ENCODE peak calls at places on chromosomes 1 and 21, in six cellular contexts. N is GM06990, Y is ELR, K is DMS 273 treated with DMSO at 0.1 percent for 48 hours, X is stomach, R is GDM1. M is an unnamed sample.

GRCh38 chr1:51215169-51215568 is 20.9 kb upstream of the RNF11 start:
- DNase-seq in N (no peak), R (no peak), K (no peak), X (no peak), Y (peak), M (peak)

GRCh38 chr1:217924924-217925323 is 293.8 kb downstream of the SPATA17 start:
- DNase-seq in N (no peak), Y (no peak), K (no peak), X (no peak), R (no peak), M (no peak)

GRCh38 chr1:1125945-1126344 is 10.1 kb upstream of the C1orf159 start:
- DNase-seq in X (no peak), K (no peak), Y (no peak), N (no peak), R (no peak), M (no peak)

GRCh38 chr1:210726621-210727020 is 397.9 kb downstream of the HHAT start:
- DNase-seq in N (no peak), K (no peak), R (no peak), X (no peak), Y (peak), M (peak)

GRCh38 chr1:200875416-200875815 is 2.6 kb downstream of the GPR25 start:
- DNase-seq in Y (no peak), K (no peak), X (no peak), N (no peak), R (no peak), M (no peak)

GRCh38 chr1:65182658-65183268 is 34.8 kb downstream of the AK4 start:
- DNase-seq in Y (no peak), N (no peak), X (no peak), K (no peak), R (no peak), M (no peak)

GRCh38 chr1:64686828-64687724 is 57.8 kb upstream of the RAVER2 start:
- DNase-seq in X (peak), K (peak), R (peak), N (no peak), Y (peak), M (peak)

GRCh38 chr1:30697977-30698376 is 25.4 kb downstream of the MATN1 start:
- DNase-seq in Y (peak), K (no peak), X (no peak), R (no peak), N (no peak), M (peak)

GRCh38 chr1:23554481-23555224 is 4.6 kb downstream of the ID3 start:
- DNase-seq in R (peak), Y (peak), X (peak), K (peak), N (peak), M (peak)

GRCh38 chr1:111406325-111406768 is 21.2 kb downstream of the OVGP1 start:
- DNase-seq in Y (no peak), N (peak), X (peak), K (no peak), R (no peak), M (peak)

GRCh38 chr1:6805004-6805416 is 19.8 kb downstream of the CAMTA1 start:
- DNase-seq in X (no peak), Y (peak), K (no peak), R (no peak), N (peak), M (no peak)

GRCh38 chr1:178784131-178784536 is 59.1 kb downstream of the RALGPS2 start:
- DNase-seq in R (peak), X (no peak), K (no peak), N (no peak), Y (peak), M (no peak)

GRCh38 chr1:84253891-84254290 is 47.6 kb upstream of the SAMD13 start:
- DNase-seq in R (no peak), N (no peak), K (no peak), Y (peak), X (peak), M (peak)

GRCh38 chr1:18997508-18997907 is 41.0 kb upstream of the IFFO2 start:
- DNase-seq in K (no peak), Y (no peak), N (no peak), X (no peak), R (no peak), M (no peak)

GRCh38 chr1:90334137-90334536 is 339.2 kb downstream of the ZNF326 start:
- DNase-seq in Y (no peak), X (no peak), K (no peak), R (no peak), N (no peak), M (no peak)

GRCh38 chr1:205972081-205972480 is 28.8 kb upstream of the SLC26A9 start:
- DNase-seq in Y (peak), R (no peak), N (no peak), K (no peak), X (no peak), M (no peak)

GRCh38 chr1:6294868-6295556 is 34.1 kb upstream of the GPR153 start:
- DNase-seq in Y (no peak), R (no peak), K (no peak), X (no peak), N (no peak), M (no peak)

GRCh38 chr1:87715052-87715451 is 386.4 kb downstream of the LMO4 start:
- DNase-seq in Y (no peak), X (no peak), N (no peak), K (no peak), R (no peak), M (no peak)

GRCh38 chr1:173392895-173393654 is 84.1 kb upstream of the PRDX6 start:
- DNase-seq in Y (peak), X (no peak), K (no peak), R (no peak), N (no peak), M (peak)

GRCh38 chr21:31543191-31543590 is 116.3 kb upstream of the SOD1 start:
- DNase-seq in N (no peak), Y (no peak), R (no peak), X (no peak), K (no peak), M (peak)

GRCh38 chr1:10082785-10083479 is 50.2 kb downstream of the UBE4B start:
- DNase-seq in R (no peak), K (no peak), X (no peak), N (no peak), Y (peak), M (peak)

GRCh38 chr1:9326596-9326995 is 33.9 kb downstream of the SPSB1 start:
- DNase-seq in X (no peak), R (no peak), N (no peak), Y (no peak), K (no peak), M (no peak)

GRCh38 chr21:46149205-46149901 is 6.0 kb downstream of the FTCD start:
- DNase-seq in R (no peak), N (no peak), K (no peak), Y (no peak), X (no peak), M (no peak)

GRCh38 chr1:22536506-22536905 is 26.8 kb upstream of the EPHA8 start:
- DNase-seq in Y (no peak), X (no peak), K (no peak), N (no peak), R (no peak), M (no peak)

GRCh38 chr1:94980909-94981252 is 54.0 kb upstream of the CNN3 start:
- DNase-seq in X (no peak), K (no peak), R (no peak), N (no peak), Y (no peak), M (no peak)

GRCh38 chr21:45864436-45864835 is 117.1 kb upstream of the COL6A1 start:
- DNase-seq in K (no peak), X (no peak), N (no peak), Y (peak), R (no peak), M (no peak)

GRCh38 chr1:12464627-12465056 is 153.4 kb downstream of the DHRS3 start:
- DNase-seq in X (no peak), Y (peak), K (no peak), R (no peak), N (no peak), M (peak)

M was measured in mammary epithelial cell.